ENCODE peak calls at places on chromosomes 11 and 22, in five cellular contexts. M is ovary, F is breast epithelium, N is HepG2, H is RWPE2. E is an unnamed sample.

GRCh38 chr22:22099194-22099486 is 116.6 kb upstream of the TOP3B start:
- DNase-seq in N (no peak), F (no peak), M (no peak), H (no peak), E (no peak)

GRCh38 chr11:77249427-77249826 is 52.1 kb downstream of the GDPD4 start:
- DNase-seq in N (no peak), M (no peak), F (no peak), H (no peak), E (no peak)

GRCh38 chr11:1255151-1255550 is 32.3 kb downstream of the MUC5B start:
- DNase-seq in M (no peak), F (no peak), H (no peak), N (no peak), E (no peak)

GRCh38 chr22:44158766-44159165 is 22.0 kb upstream of the PARVG start:
- DNase-seq in H (no peak), F (no peak), N (no peak), M (no peak), E (no peak)

GRCh38 chr11:48013269-48013901 is 33.0 kb downstream of the PTPRJ start:
- DNase-seq in F (peak; percentile 36), N (peak; percentile 71), M (no peak), H (no peak), E (no peak)

GRCh38 chr11:82494988-82495432 is 238.7 kb downstream of the FAM181B start:
- DNase-seq in N (peak; percentile 14), H (no peak), M (no peak), F (no peak), E (no peak)

GRCh38 chr11:8098361-8098760 is 17.4 kb downstream of the TUB start:
- DNase-seq in F (no peak), H (no peak), M (no peak), N (no peak), E (no peak)

GRCh38 chr11:17014321-17014773 is at the start of gene PLEKHA7:
- DNase-seq in N (peak; percentile 28), H (no peak), M (no peak), F (no peak), E (peak; percentile 17)

GRCh38 chr11:128567130-128567529 is 20.2 kb downstream of the ETS1 start:
- DNase-seq in N (no peak), F (no peak), H (no peak), M (no peak), E (no peak)

GRCh38 chr11:128563308-128563707 is 24.1 kb downstream of the ETS1 start:
- DNase-seq in F (no peak), N (no peak), H (no peak), M (no peak), E (no peak)

GRCh38 chr11:128565881-128566280 is 21.5 kb downstream of the ETS1 start:
- DNase-seq in N (no peak), F (no peak), M (no peak), H (no peak), E (no peak)

GRCh38 chr11:128563942-128564641 is 23.3 kb downstream of the ETS1 start:
- DNase-seq in F (no peak), N (no peak), H (no peak), M (no peak), E (no peak)

GRCh38 chr11:128564642-128565245 is 22.6 kb downstream of the ETS1 start:
- DNase-seq in H (no peak), M (no peak), F (no peak), N (no peak), E (no peak)
- H3K27ac ChIP-seq in H (no peak overlapping the region), M (no peak overlapping the region), F (no peak overlapping the region), N (no peak overlapping the region), E (no peak overlapping the region)

GRCh38 chr11:95450547-95451123 is 219.6 kb upstream of the SESN3 start:
- DNase-seq in F (no peak), H (no peak), M (no peak), N (no peak), E (no peak)

GRCh38 chr11:95451682-95452081 is 220.7 kb upstream of the SESN3 start:
- DNase-seq in M (no peak), H (no peak), F (no peak), N (no peak), E (no peak)

GRCh38 chr11:95453616-95454118 is 222.7 kb upstream of the SESN3 start:
- DNase-seq in M (no peak), H (no peak), F (peak; percentile 91), N (no peak), E (peak; percentile 64)

GRCh38 chr11:95455228-95455627 is 224.2 kb upstream of the SESN3 start:
- DNase-seq in H (no peak), M (no peak), N (no peak), F (no peak), E (no peak)

DNA sequence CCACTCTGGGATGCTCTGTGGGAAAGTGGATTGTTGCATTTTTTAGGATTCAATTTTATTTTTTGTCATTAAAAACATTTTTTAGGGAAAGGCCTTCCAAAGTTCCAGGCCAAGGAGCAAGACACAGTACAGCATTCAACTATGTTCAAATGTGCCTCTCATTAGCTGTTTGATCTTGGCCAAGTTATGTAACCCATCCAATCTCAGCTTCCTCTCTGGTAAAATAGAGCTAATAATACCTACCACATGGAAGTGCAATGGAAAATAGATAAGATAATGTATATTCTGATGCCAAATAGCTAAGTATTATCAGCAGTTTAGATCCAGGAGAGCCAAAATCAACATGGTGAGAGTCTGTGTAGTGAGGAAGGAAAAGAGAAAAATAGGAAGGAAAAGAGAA is 220.3 kb upstream of the SESN3 start:
- DNase-seq in M (no peak), H (no peak), F (no peak), N (no peak), E (no peak)
- H3K27ac ChIP-seq in M (no peak overlapping the region), H (no peak overlapping the region), F (no peak overlapping the region), N (no peak overlapping the region), E (no peak overlapping the region)

GRCh38 chr11:73415854-73416615 is 39.8 kb downstream of the RELT start:
- DNase-seq in N (no peak), M (no peak), F (no peak), H (no peak), E (no peak)

GRCh38 chr11:73413246-73413645 is 37.0 kb downstream of the RELT start:
- DNase-seq in F (no peak), H (no peak), N (no peak), M (no peak), E (no peak)

GRCh38 chr11:73412308-73412707 is 36.1 kb downstream of the RELT start:
- DNase-seq in M (no peak), F (no peak), N (no peak), H (no peak), E (no peak)

GRCh38 chr11:73416711-73417265 is 40.6 kb downstream of the RELT start:
- DNase-seq in H (no peak), F (no peak), M (no peak), N (no peak), E (no peak)

DNA sequence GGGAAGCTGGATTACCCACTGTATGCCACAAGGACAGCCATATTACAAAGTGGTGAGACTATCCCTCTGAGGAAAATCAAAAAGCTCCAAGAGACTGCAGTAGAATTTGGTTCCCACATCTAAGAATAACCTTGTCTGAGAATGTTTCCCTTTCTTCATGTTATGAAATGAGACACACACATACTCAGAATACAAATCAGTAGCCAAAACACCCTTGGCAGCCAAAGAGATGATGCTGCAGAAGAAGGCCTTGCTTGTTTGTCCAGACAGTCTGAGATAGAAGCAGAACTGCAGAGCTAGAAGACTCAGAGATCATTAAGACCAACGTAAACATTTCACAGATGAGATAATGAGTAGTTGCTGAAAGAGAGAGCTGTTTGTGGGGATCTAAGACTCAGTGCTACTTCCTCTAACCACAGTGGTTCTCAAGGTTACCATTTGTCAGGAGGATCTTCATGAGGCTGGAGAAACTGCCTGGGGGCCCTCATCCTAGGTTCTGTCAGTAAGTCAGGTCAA is 38.8 kb downstream of the RELT start:
- DNase-seq in N (no peak), F (no peak), H (no peak), M (peak; percentile 46), E (no peak)
- H3K27ac ChIP-seq in N (no peak overlapping the region), F (peak overlapping the region; percentile 44), H (no peak overlapping the region), M (peak overlapping the region; percentile 26), E (peak overlapping the region; percentile 66)

GRCh38 chr11:65352783-65353182 is 1.8 kb upstream of the TIGD3 start:
- DNase-seq in N (no peak), H (no peak), M (no peak), F (no peak), E (no peak)

GRCh38 chr11:65354265-65355012 is at the start of gene TIGD3:
- DNase-seq in F (peak; percentile 95), M (peak; percentile 98), N (peak; percentile 92), H (peak; percentile 96), E (peak; percentile 96)

GRCh38 chr11:65353376-65353775 is 1.2 kb upstream of the TIGD3 start:
- DNase-seq in F (no peak), H (no peak), N (no peak), M (no peak), E (no peak)

GRCh38 chr11:65355013-65355775 is 643 bp downstream of the TIGD3 start:
- DNase-seq in M (peak; percentile 37), H (no peak), F (no peak), N (peak; percentile 15), E (no peak)

GRCh38 chr11:65353900-65354264 is 669 bp upstream of the TIGD3 start:
- DNase-seq in N (no peak), F (no peak), H (no peak), M (peak; percentile 48), E (no peak)
- H3K27ac ChIP-seq in N (peak overlapping the region; percentile 47), F (peak overlapping the region; percentile 58), H (no peak overlapping the region), M (peak overlapping the region; percentile 60), E (peak overlapping the region; percentile 73)

DNA sequence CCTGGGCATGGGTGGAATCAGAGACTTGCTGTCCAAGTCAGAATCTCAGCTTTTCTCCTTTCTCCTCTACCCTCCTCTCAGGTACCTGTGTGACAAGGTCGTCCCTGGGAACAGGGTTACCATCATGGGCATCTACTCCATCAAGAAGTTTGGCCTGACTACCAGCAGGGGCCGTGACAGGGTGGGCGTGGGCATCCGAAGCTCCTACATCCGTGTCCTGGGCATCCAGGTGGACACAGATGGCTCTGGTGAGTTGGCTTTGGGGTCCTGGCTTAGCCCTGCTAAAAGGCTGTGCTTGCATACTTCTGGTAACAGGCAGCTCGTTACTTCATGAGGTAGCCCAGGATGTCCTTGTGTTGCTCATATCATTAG is 10.7 kb downstream of the MCM5 start:
- DNase-seq in F (no peak), H (no peak), N (no peak), M (no peak), E (no peak)
- H3K27ac ChIP-seq in F (no peak overlapping the region), H (no peak overlapping the region), N (no peak overlapping the region), M (no peak overlapping the region), E (peak overlapping the region; percentile 26)